ENCODE peak calls at places on chromosomes 16 and 17, in six cellular contexts. One of them, this sample, is unnamed.
A peak's percentile ranks its signal among the peaks of the same experiment; 100 is the strongest.

GRCh38 chr17:58082870-58083490 is at the start of gene DYNLL2:
- DNase-seq in CD8-positive, alpha-beta T cell: peak; percentile 88
- DNase-seq in H1: peak; percentile 84
- DNase-seq in psoas muscle: peak; percentile 96
- DNase-seq in foreskin keratinocyte: peak; percentile 46
- DNase-seq in uterus: peak; percentile 91
- DNase-seq in this sample: peak; percentile 94

GRCh38 chr16:69324585-69325253 is 5.7 kb downstream of the PDF start:
- DNase-seq in CD8-positive, alpha-beta T cell: no peak
- DNase-seq in H1: no peak
- DNase-seq in psoas muscle: no peak
- DNase-seq in foreskin keratinocyte: no peak
- DNase-seq in uterus: no peak
- DNase-seq in this sample: no peak

GRCh38 chr17:59097876-59098275 is 8.8 kb downstream of the TRIM37 start:
- DNase-seq in CD8-positive, alpha-beta T cell: no peak
- DNase-seq in H1: no peak
- DNase-seq in psoas muscle: no peak
- DNase-seq in foreskin keratinocyte: no peak
- DNase-seq in uterus: no peak
- DNase-seq in this sample: no peak

GRCh38 chr16:82031116-82032084 is 3.7 kb upstream of the HSD17B2 start:
- DNase-seq in CD8-positive, alpha-beta T cell: no peak
- DNase-seq in H1: no peak
- DNase-seq in psoas muscle: no peak
- DNase-seq in foreskin keratinocyte: peak; percentile 69
- DNase-seq in uterus: peak; percentile 27
- DNase-seq in this sample: no peak

GRCh38 chr17:65194670-65195334 is 57.6 kb downstream of the RGS9 start:
- DNase-seq in CD8-positive, alpha-beta T cell: no peak
- DNase-seq in H1: no peak
- DNase-seq in psoas muscle: no peak
- DNase-seq in foreskin keratinocyte: no peak
- DNase-seq in uterus: no peak
- DNase-seq in this sample: no peak

GRCh38 chr17:59331929-59332889 is 754 bp downstream of the YPEL2 start:
- DNase-seq in CD8-positive, alpha-beta T cell: no peak
- DNase-seq in H1: no peak
- DNase-seq in psoas muscle: peak; percentile 81
- DNase-seq in foreskin keratinocyte: no peak
- DNase-seq in uterus: peak; percentile 40
- DNase-seq in this sample: peak; percentile 64

GRCh38 chr17:34167359-34167758 is 87.7 kb upstream of the CCL2 start:
- DNase-seq in CD8-positive, alpha-beta T cell: no peak
- DNase-seq in H1: no peak
- DNase-seq in psoas muscle: no peak
- DNase-seq in foreskin keratinocyte: no peak
- DNase-seq in uterus: no peak
- DNase-seq in this sample: peak; percentile 29

GRCh38 chr16:84505249-84506156 is 1.0 kb upstream of the MEAK7 start:
- DNase-seq in CD8-positive, alpha-beta T cell: no peak
- DNase-seq in H1: no peak
- DNase-seq in psoas muscle: no peak
- DNase-seq in foreskin keratinocyte: no peak
- DNase-seq in uterus: no peak
- DNase-seq in this sample: no peak

GRCh38 chr16:72856797-72857196 is 191.1 kb downstream of the ZFHX3 start:
- DNase-seq in CD8-positive, alpha-beta T cell: no peak
- DNase-seq in H1: no peak
- DNase-seq in psoas muscle: no peak
- DNase-seq in foreskin keratinocyte: no peak
- DNase-seq in uterus: no peak
- DNase-seq in this sample: peak; percentile 40

GRCh38 chr17:60141111-60142018 is 8.4 kb upstream of the CA4 start:
- DNase-seq in CD8-positive, alpha-beta T cell: no peak
- DNase-seq in H1: no peak
- DNase-seq in psoas muscle: no peak
- DNase-seq in foreskin keratinocyte: peak; percentile 41
- DNase-seq in uterus: no peak
- DNase-seq in this sample: peak; percentile 81

GRCh38 chr17:58279016-58279671 is 1.6 kb downstream of the MPO start:
- DNase-seq in CD8-positive, alpha-beta T cell: no peak
- DNase-seq in H1: no peak
- DNase-seq in psoas muscle: peak; percentile 70
- DNase-seq in foreskin keratinocyte: no peak
- DNase-seq in uterus: no peak
- DNase-seq in this sample: no peak

GRCh38 chr16:89341697-89342694 is 124.5 kb downstream of the ZNF778 start:
- DNase-seq in CD8-positive, alpha-beta T cell: no peak
- DNase-seq in H1: no peak
- DNase-seq in psoas muscle: no peak
- DNase-seq in foreskin keratinocyte: no peak
- DNase-seq in uterus: no peak
- DNase-seq in this sample: no peak

GRCh38 chr17:50689251-50689650 is 18.5 kb downstream of the ANKRD40 start:
- DNase-seq in CD8-positive, alpha-beta T cell: no peak
- DNase-seq in H1: no peak
- DNase-seq in psoas muscle: no peak
- DNase-seq in foreskin keratinocyte: no peak
- DNase-seq in uterus: no peak
- DNase-seq in this sample: peak; percentile 55

GRCh38 chr17:2693561-2694380 is 17.8 kb downstream of the CLUH start:
- DNase-seq in CD8-positive, alpha-beta T cell: no peak
- DNase-seq in H1: no peak
- DNase-seq in psoas muscle: no peak
- DNase-seq in foreskin keratinocyte: no peak
- DNase-seq in uterus: peak; percentile 13
- DNase-seq in this sample: peak; percentile 12

GRCh38 chr16:80931661-80931984 is 75.1 kb downstream of the CMC2 start:
- DNase-seq in CD8-positive, alpha-beta T cell: no peak
- DNase-seq in H1: no peak
- DNase-seq in psoas muscle: no peak
- DNase-seq in foreskin keratinocyte: no peak
- DNase-seq in uterus: no peak
- DNase-seq in this sample: no peak

GRCh38 chr16:85312642-85313540 is 200.6 kb upstream of the CIBAR2 start:
- DNase-seq in CD8-positive, alpha-beta T cell: no peak
- DNase-seq in H1: no peak
- DNase-seq in psoas muscle: no peak
- DNase-seq in foreskin keratinocyte: no peak
- DNase-seq in uterus: no peak
- DNase-seq in this sample: no peak

GRCh38 chr17:7702776-7703175 is 2.2 kb upstream of the EFNB3 start:
- DNase-seq in CD8-positive, alpha-beta T cell: no peak
- DNase-seq in H1: no peak
- DNase-seq in psoas muscle: no peak
- DNase-seq in foreskin keratinocyte: no peak
- DNase-seq in uterus: no peak
- DNase-seq in this sample: no peak

GRCh38 chr17:7992924-7993323 is 9.5 kb upstream of the GUCY2D start:
- DNase-seq in CD8-positive, alpha-beta T cell: no peak
- DNase-seq in H1: no peak
- DNase-seq in psoas muscle: no peak
- DNase-seq in foreskin keratinocyte: no peak
- DNase-seq in uterus: no peak
- DNase-seq in this sample: no peak

GRCh38 chr17:83078378-83079339 is 750 bp upstream of the METRNL start:
- DNase-seq in CD8-positive, alpha-beta T cell: no peak
- DNase-seq in H1: no peak
- DNase-seq in psoas muscle: no peak
- DNase-seq in foreskin keratinocyte: no peak
- DNase-seq in uterus: no peak
- DNase-seq in this sample: peak; percentile 35

GRCh38 chr16:31177136-31177535 is 2.8 kb upstream of the FUS start:
- DNase-seq in CD8-positive, alpha-beta T cell: peak; percentile 56
- DNase-seq in H1: no peak
- DNase-seq in psoas muscle: no peak
- DNase-seq in foreskin keratinocyte: peak; percentile 64
- DNase-seq in uterus: no peak
- DNase-seq in this sample: no peak

GRCh38 chr16:28107232-28107631 is 43.7 kb upstream of the GSG1L start:
- DNase-seq in CD8-positive, alpha-beta T cell: no peak
- DNase-seq in H1: no peak
- DNase-seq in psoas muscle: no peak
- DNase-seq in foreskin keratinocyte: peak; percentile 19
- DNase-seq in uterus: no peak
- DNase-seq in this sample: no peak

GRCh38 chr16:88456356-88457292 is 3.5 kb downstream of the ZFPM1 start:
- DNase-seq in CD8-positive, alpha-beta T cell: peak; percentile 67
- DNase-seq in H1: no peak
- DNase-seq in psoas muscle: no peak
- DNase-seq in foreskin keratinocyte: no peak
- DNase-seq in uterus: no peak
- DNase-seq in this sample: no peak

GRCh38 chr16:23506606-23506994 is 3.7 kb downstream of the GGA2 start:
- DNase-seq in CD8-positive, alpha-beta T cell: no peak
- DNase-seq in H1: no peak
- DNase-seq in psoas muscle: no peak
- DNase-seq in foreskin keratinocyte: no peak
- DNase-seq in uterus: no peak
- DNase-seq in this sample: no peak

GRCh38 chr16:68707341-68708152 is 29.5 kb upstream of the CDH1 start:
- DNase-seq in CD8-positive, alpha-beta T cell: no peak
- DNase-seq in H1: peak; percentile 66
- DNase-seq in psoas muscle: no peak
- DNase-seq in foreskin keratinocyte: peak; percentile 96
- DNase-seq in uterus: no peak
- DNase-seq in this sample: peak; percentile 75

GRCh38 chr17:28745052-28745776 is 1.4 kb downstream of the TRAF4 start:
- DNase-seq in CD8-positive, alpha-beta T cell: peak; percentile 40
- DNase-seq in H1: no peak
- DNase-seq in psoas muscle: no peak
- DNase-seq in foreskin keratinocyte: peak; percentile 40
- DNase-seq in uterus: peak; percentile 46
- DNase-seq in this sample: peak; percentile 76

GRCh38 chr17:49913226-49914095 is 55.5 kb upstream of the DLX4 start:
- DNase-seq in CD8-positive, alpha-beta T cell: no peak
- DNase-seq in H1: no peak
- DNase-seq in psoas muscle: no peak
- DNase-seq in foreskin keratinocyte: peak; percentile 42
- DNase-seq in uterus: no peak
- DNase-seq in this sample: no peak

GRCh38 chr17:74519951-74520553 is 11.2 kb downstream of the CD300LB start:
- DNase-seq in CD8-positive, alpha-beta T cell: no peak
- DNase-seq in H1: no peak
- DNase-seq in psoas muscle: no peak
- DNase-seq in foreskin keratinocyte: no peak
- DNase-seq in uterus: no peak
- DNase-seq in this sample: peak; percentile 61

GRCh38 chr16:72997141-72997542 is 50.8 kb downstream of the ZFHX3 start:
- DNase-seq in CD8-positive, alpha-beta T cell: no peak
- DNase-seq in H1: no peak
- DNase-seq in psoas muscle: peak; percentile 52
- DNase-seq in foreskin keratinocyte: peak; percentile 54
- DNase-seq in uterus: peak; percentile 26
- DNase-seq in this sample: peak; percentile 65

GRCh38 chr16:11389631-11390565 is 44.6 kb downstream of the RMI2 start:
- DNase-seq in CD8-positive, alpha-beta T cell: no peak
- DNase-seq in H1: no peak
- DNase-seq in psoas muscle: no peak
- DNase-seq in foreskin keratinocyte: no peak
- DNase-seq in uterus: no peak
- DNase-seq in this sample: no peak

GRCh38 chr16:19701091-19701490 is 16.9 kb downstream of the KNOP1 start:
- DNase-seq in CD8-positive, alpha-beta T cell: no peak
- DNase-seq in H1: no peak
- DNase-seq in psoas muscle: no peak
- DNase-seq in foreskin keratinocyte: no peak
- DNase-seq in uterus: no peak
- DNase-seq in this sample: no peak
- H3K4me1 ChIP-seq in CD8-positive, alpha-beta T cell: peaks cover 22% of the 10 kb centered on the region
- H3K4me1 ChIP-seq in H1: no peaks in the 10 kb centered on the region
- H3K4me1 ChIP-seq in psoas muscle: peaks cover 42% of the 10 kb centered on the region
- H3K4me1 ChIP-seq in foreskin keratinocyte: peaks cover 4% of the 10 kb centered on the region
- H3K4me1 ChIP-seq in uterus: peaks cover 4% of the 10 kb centered on the region
- H3K4me1 ChIP-seq in this sample: peaks cover 46% of the 10 kb centered on the region

DNA sequence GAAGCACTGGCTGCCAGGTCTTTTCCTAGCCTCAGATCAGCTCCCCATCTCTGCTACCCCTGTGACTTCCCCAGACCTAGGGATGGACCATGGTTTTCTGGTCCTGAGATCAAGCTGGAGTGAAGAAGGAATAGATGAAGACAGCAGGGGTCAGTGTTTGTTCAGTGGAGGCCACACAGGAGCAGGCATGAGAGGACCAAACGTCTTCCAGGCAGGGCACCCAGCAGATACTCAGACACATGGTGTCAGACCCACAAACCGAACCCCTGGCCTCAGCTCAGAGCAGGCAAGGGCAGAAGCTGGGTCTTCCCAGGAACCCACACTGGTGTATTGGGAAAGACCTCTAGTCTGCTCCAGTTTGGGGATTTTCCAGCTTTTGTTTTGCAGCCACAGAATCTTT is 189.7 kb downstream of the IRX5 start:
- DNase-seq in CD8-positive, alpha-beta T cell: no peak
- DNase-seq in H1: no peak
- DNase-seq in psoas muscle: no peak
- DNase-seq in foreskin keratinocyte: no peak
- DNase-seq in uterus: no peak
- DNase-seq in this sample: no peak
- TF ChIP-seq CTCF in CD8-positive, alpha-beta T cell: no peak
- TF ChIP-seq CTCF in H1: peak; percentile 37
- TF ChIP-seq CTCF in psoas muscle: peak; percentile 29
- TF ChIP-seq CTCF in foreskin keratinocyte: no peak
- TF ChIP-seq CTCF in uterus: no peak
- TF ChIP-seq CTCF in this sample: no peak

GRCh38 chr16:704552-705380 is 835 bp downstream of the FBXL16 start:
- DNase-seq in CD8-positive, alpha-beta T cell: no peak
- DNase-seq in H1: no peak
- DNase-seq in psoas muscle: no peak
- DNase-seq in foreskin keratinocyte: no peak
- DNase-seq in uterus: no peak
- DNase-seq in this sample: no peak
- H3K27me3 ChIP-seq in CD8-positive, alpha-beta T cell: peaks cover 45% of the 10 kb centered on the region
- H3K27me3 ChIP-seq in H1: peaks cover 81% of the 10 kb centered on the region
- H3K27me3 ChIP-seq in psoas muscle: peaks cover 59% of the 10 kb centered on the region
- H3K27me3 ChIP-seq in foreskin keratinocyte: peaks cover 91% of the 10 kb centered on the region
- H3K27me3 ChIP-seq in uterus: peaks cover 37% of the 10 kb centered on the region
- H3K27me3 ChIP-seq in this sample: no peaks in the 10 kb centered on the region

GRCh38 chr16:17357302-17358062 is 113.3 kb downstream of the XYLT1 start:
- DNase-seq in CD8-positive, alpha-beta T cell: no peak
- DNase-seq in H1: no peak
- DNase-seq in psoas muscle: no peak
- DNase-seq in foreskin keratinocyte: no peak
- DNase-seq in uterus: no peak
- DNase-seq in this sample: no peak

GRCh38 chr16:17358846-17359245 is 111.9 kb downstream of the XYLT1 start:
- DNase-seq in CD8-positive, alpha-beta T cell: no peak
- DNase-seq in H1: no peak
- DNase-seq in psoas muscle: no peak
- DNase-seq in foreskin keratinocyte: no peak
- DNase-seq in uterus: no peak
- DNase-seq in this sample: no peak

GRCh38 chr16:17356243-17356933 is 114.4 kb downstream of the XYLT1 start:
- DNase-seq in CD8-positive, alpha-beta T cell: no peak
- DNase-seq in H1: no peak
- DNase-seq in psoas muscle: no peak
- DNase-seq in foreskin keratinocyte: no peak
- DNase-seq in uterus: no peak
- DNase-seq in this sample: no peak

GRCh38 chr16:17359778-17360177 is 111.0 kb downstream of the XYLT1 start:
- DNase-seq in CD8-positive, alpha-beta T cell: peak; percentile 53
- DNase-seq in H1: no peak
- DNase-seq in psoas muscle: no peak
- DNase-seq in foreskin keratinocyte: peak; percentile 50
- DNase-seq in uterus: no peak
- DNase-seq in this sample: no peak

GRCh38 chr16:17358350-17358749 is 112.4 kb downstream of the XYLT1 start:
- DNase-seq in CD8-positive, alpha-beta T cell: no peak
- DNase-seq in H1: no peak
- DNase-seq in psoas muscle: no peak
- DNase-seq in foreskin keratinocyte: no peak
- DNase-seq in uterus: no peak
- DNase-seq in this sample: peak; percentile 27
- H3K4me1 ChIP-seq in CD8-positive, alpha-beta T cell: peaks cover 53% of the 10 kb centered on the region
- H3K4me1 ChIP-seq in H1: no peaks in the 10 kb centered on the region
- H3K4me1 ChIP-seq in psoas muscle: no peaks in the 10 kb centered on the region
- H3K4me1 ChIP-seq in foreskin keratinocyte: no peaks in the 10 kb centered on the region
- H3K4me1 ChIP-seq in uterus: no peaks in the 10 kb centered on the region
- H3K4me1 ChIP-seq in this sample: peaks cover 25% of the 10 kb centered on the region

This sample was measured in body of pancreas.